ENCODE peak calls at places on chromosomes 16 and 17, in six cellular contexts. One of them, this sample, is unnamed.

GRCh38 chr17:50359005-50359699 is 13.2 kb downstream of the XYLT2 start:
- DNase-seq in fibroblast of the aortic adventitia: peak; percentile 36
- DNase-seq in GM10248: no peak
- DNase-seq in mammary epithelial cell: no peak
- DNase-seq in Calu3: no peak
- DNase-seq in A549: no peak
- DNase-seq in this sample: no peak

GRCh38 chr17:17724307-17724921 is 43.2 kb downstream of the RAI1 start:
- DNase-seq in A549: no peak
- DNase-seq in mammary epithelial cell: no peak
- DNase-seq in fibroblast of the aortic adventitia: peak; percentile 58
- DNase-seq in Calu3: no peak
- DNase-seq in GM10248: peak; percentile 81
- DNase-seq in this sample: no peak

GRCh38 chr17:2393184-2393953 is 7.5 kb downstream of the MNT start:
- DNase-seq in fibroblast of the aortic adventitia: peak; percentile 78
- DNase-seq in mammary epithelial cell: peak; percentile 82
- DNase-seq in GM10248: peak; percentile 91
- DNase-seq in A549: peak; percentile 94
- DNase-seq in Calu3: peak; percentile 82
- DNase-seq in this sample: peak; percentile 50

GRCh38 chr16:67969286-67970039 is 1.0 kb upstream of the SLC12A4 start:
- DNase-seq in Calu3: no peak
- DNase-seq in GM10248: peak; percentile 53
- DNase-seq in A549: no peak
- DNase-seq in mammary epithelial cell: no peak
- DNase-seq in fibroblast of the aortic adventitia: peak; percentile 22
- DNase-seq in this sample: no peak

GRCh38 chr16:8848939-8849391 is 19.8 kb downstream of the CARHSP1 start:
- DNase-seq in Calu3: no peak
- DNase-seq in GM10248: no peak
- DNase-seq in fibroblast of the aortic adventitia: peak; percentile 38
- DNase-seq in A549: no peak
- DNase-seq in mammary epithelial cell: peak; percentile 64
- DNase-seq in this sample: peak; percentile 67

GRCh38 chr16:8581923-8582580 is 8.3 kb downstream of the TMEM114 start:
- DNase-seq in fibroblast of the aortic adventitia: no peak
- DNase-seq in A549: no peak
- DNase-seq in Calu3: no peak
- DNase-seq in mammary epithelial cell: no peak
- DNase-seq in GM10248: no peak
- DNase-seq in this sample: no peak

GRCh38 chr16:48444574-48444973 is 59.4 kb upstream of the SIAH1 start:
- DNase-seq in GM10248: no peak
- DNase-seq in fibroblast of the aortic adventitia: peak; percentile 95
- DNase-seq in Calu3: peak; percentile 41
- DNase-seq in A549: peak; percentile 77
- DNase-seq in mammary epithelial cell: peak; percentile 84
- DNase-seq in this sample: peak; percentile 94

GRCh38 chr16:53041196-53041977 is 11.3 kb downstream of the CHD9NB start:
- DNase-seq in fibroblast of the aortic adventitia: peak; percentile 86
- DNase-seq in GM10248: no peak
- DNase-seq in A549: no peak
- DNase-seq in mammary epithelial cell: peak; percentile 90
- DNase-seq in Calu3: peak; percentile 21
- DNase-seq in this sample: peak; percentile 89

GRCh38 chr17:7001562-7001961 is 5.7 kb downstream of the ALOX12 start:
- DNase-seq in fibroblast of the aortic adventitia: peak; percentile 41
- DNase-seq in mammary epithelial cell: no peak
- DNase-seq in GM10248: no peak
- DNase-seq in Calu3: peak; percentile 24
- DNase-seq in A549: peak; percentile 65
- DNase-seq in this sample: peak; percentile 56

GRCh38 chr17:29070308-29070707 is 27.4 kb downstream of the PIPOX start:
- DNase-seq in Calu3: no peak
- DNase-seq in GM10248: no peak
- DNase-seq in fibroblast of the aortic adventitia: no peak
- DNase-seq in A549: no peak
- DNase-seq in mammary epithelial cell: no peak
- DNase-seq in this sample: no peak

GRCh38 chr17:70365098-70365583 is 195.8 kb downstream of the KCNJ2 start:
- DNase-seq in A549: no peak
- DNase-seq in mammary epithelial cell: peak; percentile 6
- DNase-seq in GM10248: peak; percentile 37
- DNase-seq in fibroblast of the aortic adventitia: peak; percentile 11
- DNase-seq in Calu3: no peak
- DNase-seq in this sample: peak; percentile 13

GRCh38 chr16:19282101-19282500 is 3.4 kb upstream of the CLEC19A start:
- DNase-seq in A549: no peak
- DNase-seq in fibroblast of the aortic adventitia: no peak
- DNase-seq in mammary epithelial cell: no peak
- DNase-seq in Calu3: no peak
- DNase-seq in GM10248: no peak
- DNase-seq in this sample: no peak

GRCh38 chr16:65178151-65178550 is 56.3 kb upstream of the CDH11 start:
- DNase-seq in mammary epithelial cell: no peak
- DNase-seq in GM10248: no peak
- DNase-seq in A549: no peak
- DNase-seq in fibroblast of the aortic adventitia: peak; percentile 35
- DNase-seq in Calu3: no peak
- DNase-seq in this sample: peak; percentile 44

GRCh38 chr16:86611517-86611840 is 33.1 kb downstream of the FOXL1 start:
- DNase-seq in mammary epithelial cell: no peak
- DNase-seq in Calu3: no peak
- DNase-seq in A549: no peak
- DNase-seq in fibroblast of the aortic adventitia: peak; percentile 67
- DNase-seq in GM10248: no peak
- DNase-seq in this sample: no peak

GRCh38 chr16:56013962-56014552 is 138.9 kb upstream of the CES5A start:
- DNase-seq in A549: peak; percentile 36
- DNase-seq in fibroblast of the aortic adventitia: peak; percentile 2
- DNase-seq in mammary epithelial cell: peak; percentile 49
- DNase-seq in GM10248: peak; percentile 17
- DNase-seq in Calu3: peak; percentile 51
- DNase-seq in this sample: peak; percentile 27

GRCh38 chr16:75189638-75190245 is 17.2 kb downstream of the CTRB2 start:
- DNase-seq in mammary epithelial cell: no peak
- DNase-seq in GM10248: no peak
- DNase-seq in A549: no peak
- DNase-seq in fibroblast of the aortic adventitia: no peak
- DNase-seq in Calu3: no peak
- DNase-seq in this sample: no peak

GRCh38 chr17:7562208-7562605 is 488 bp downstream of the SENP3 start:
- DNase-seq in A549: no peak
- DNase-seq in mammary epithelial cell: no peak
- DNase-seq in fibroblast of the aortic adventitia: no peak
- DNase-seq in Calu3: no peak
- DNase-seq in GM10248: peak; percentile 11
- DNase-seq in this sample: no peak

GRCh38 chr16:2808181-2808580 is 8.9 kb upstream of the PRSS21 start:
- DNase-seq in fibroblast of the aortic adventitia: no peak
- DNase-seq in mammary epithelial cell: no peak
- DNase-seq in A549: no peak
- DNase-seq in GM10248: no peak
- DNase-seq in Calu3: no peak
- DNase-seq in this sample: no peak

GRCh38 chr16:85234310-85235235 is 122.3 kb upstream of the CIBAR2 start:
- DNase-seq in A549: peak; percentile 37
- DNase-seq in Calu3: peak; percentile 54
- DNase-seq in GM10248: no peak
- DNase-seq in mammary epithelial cell: no peak
- DNase-seq in fibroblast of the aortic adventitia: peak; percentile 80
- DNase-seq in this sample: no peak
- TF ChIP-seq CTCF in A549: no peak
- TF ChIP-seq CTCF in Calu3: no peak
- TF ChIP-seq CTCF in GM10248: no peak
- TF ChIP-seq CTCF in mammary epithelial cell: no peak
- TF ChIP-seq CTCF in fibroblast of the aortic adventitia: peak; percentile 19
- TF ChIP-seq CTCF in this sample: no peak

GRCh38 chr17:37360632-37361031 is 15.2 kb upstream of the C17orf78 start:
- DNase-seq in A549: peak; percentile 69
- DNase-seq in mammary epithelial cell: peak; percentile 56
- DNase-seq in Calu3: peak; percentile 37
- DNase-seq in fibroblast of the aortic adventitia: peak; percentile 10
- DNase-seq in GM10248: no peak
- DNase-seq in this sample: peak; percentile 94

GRCh38 chr17:37361543-37361942 is 14.2 kb upstream of the C17orf78 start:
- DNase-seq in fibroblast of the aortic adventitia: no peak
- DNase-seq in GM10248: no peak
- DNase-seq in A549: peak; percentile 59
- DNase-seq in mammary epithelial cell: peak; percentile 97
- DNase-seq in Calu3: no peak
- DNase-seq in this sample: peak; percentile 99

GRCh38 chr17:37359682-37360188 is 16.1 kb upstream of the C17orf78 start:
- DNase-seq in Calu3: no peak
- DNase-seq in mammary epithelial cell: no peak
- DNase-seq in A549: no peak
- DNase-seq in GM10248: no peak
- DNase-seq in fibroblast of the aortic adventitia: no peak
- DNase-seq in this sample: peak; percentile 40

GRCh38 chr17:37358098-37358829 is 17.5 kb upstream of the C17orf78 start:
- DNase-seq in fibroblast of the aortic adventitia: peak; percentile 44
- DNase-seq in Calu3: peak; percentile 86
- DNase-seq in GM10248: peak; percentile 62
- DNase-seq in A549: peak; percentile 64
- DNase-seq in mammary epithelial cell: peak; percentile 56
- DNase-seq in this sample: peak; percentile 29

DNA sequence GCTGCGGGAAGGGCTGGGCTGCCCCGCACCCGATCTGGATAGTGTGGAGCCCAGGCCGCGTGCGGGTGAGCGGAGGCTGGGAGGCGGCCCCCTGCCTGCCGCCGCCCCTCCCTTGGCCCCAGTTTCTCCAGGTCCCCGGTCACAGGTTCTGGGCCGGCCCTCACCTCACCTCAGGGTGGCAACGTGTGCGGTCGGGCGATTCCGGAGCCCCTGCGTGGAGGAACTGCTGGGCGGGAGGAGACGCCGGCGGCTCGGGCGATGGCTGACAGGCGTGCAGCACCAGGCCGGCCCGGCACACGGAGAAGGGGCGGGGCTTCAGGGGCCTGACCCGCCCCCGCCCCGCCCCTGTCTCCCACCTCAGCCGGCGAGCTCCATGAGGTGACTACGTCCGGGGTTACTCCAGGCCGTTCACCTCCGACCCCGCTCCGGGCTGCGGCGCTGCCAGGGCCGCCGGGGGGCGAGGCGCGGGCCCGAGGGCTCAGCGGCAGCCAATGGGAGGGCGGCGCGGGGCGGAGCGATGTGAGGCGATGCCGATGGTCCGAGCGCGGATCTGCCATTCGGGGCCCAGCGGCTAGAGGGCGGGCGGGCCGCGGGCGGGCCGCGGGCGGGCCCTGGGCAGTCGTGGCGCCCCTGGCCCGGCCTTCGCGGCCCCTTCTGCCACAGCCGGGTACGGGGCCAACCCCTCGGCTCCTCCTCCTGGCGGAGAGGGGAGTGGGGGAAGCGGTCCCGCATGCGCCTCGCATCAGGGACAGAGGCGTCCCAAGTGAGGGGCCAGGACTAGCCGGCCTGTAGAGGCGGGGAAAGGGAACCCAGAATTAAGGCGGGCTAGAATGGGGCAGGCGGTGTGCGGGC is 16.7 kb upstream of the C17orf78 start:
- DNase-seq in Calu3: peak; percentile 100
- DNase-seq in mammary epithelial cell: peak; percentile 90
- DNase-seq in GM10248: peak; percentile 99
- DNase-seq in A549: peak; percentile 98
- DNase-seq in fibroblast of the aortic adventitia: peak; percentile 91
- DNase-seq in this sample: peak; percentile 77
- TF ChIP-seq CTCF in Calu3: peak; percentile 97
- TF ChIP-seq CTCF in mammary epithelial cell: no peak
- TF ChIP-seq CTCF in GM10248: no peak
- TF ChIP-seq CTCF in A549: peak; percentile 9
- TF ChIP-seq CTCF in fibroblast of the aortic adventitia: no peak
- TF ChIP-seq CTCF in this sample: no peak

DNA sequence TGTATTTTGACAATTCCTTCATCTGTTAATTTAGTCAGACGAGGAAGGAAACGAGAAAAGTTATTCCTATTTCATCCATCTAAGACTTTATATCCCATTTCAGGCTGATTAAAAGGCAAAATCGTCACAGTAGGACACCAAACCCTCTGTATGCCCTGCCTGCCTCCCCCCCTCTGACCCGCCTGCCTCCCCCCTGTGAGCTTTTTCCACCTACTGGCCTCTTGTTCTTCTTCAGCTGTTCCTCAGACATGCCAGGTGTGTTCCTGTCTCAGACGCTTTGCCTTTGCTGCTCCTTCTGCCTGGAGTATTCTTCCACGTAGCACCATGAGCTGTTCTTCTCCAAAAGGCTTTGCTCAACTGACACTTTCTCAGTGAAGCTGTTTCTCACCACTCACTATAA is 723.4 kb downstream of the MAF start:
- DNase-seq in Calu3: no peak
- DNase-seq in A549: no peak
- DNase-seq in GM10248: no peak
- DNase-seq in mammary epithelial cell: no peak
- DNase-seq in fibroblast of the aortic adventitia: no peak
- DNase-seq in this sample: no peak
- TF ChIP-seq CTCF in Calu3: no peak
- TF ChIP-seq CTCF in A549: no peak
- TF ChIP-seq CTCF in GM10248: no peak
- TF ChIP-seq CTCF in mammary epithelial cell: no peak
- TF ChIP-seq CTCF in fibroblast of the aortic adventitia: no peak
- TF ChIP-seq CTCF in this sample: no peak

GRCh38 chr17:57004944-57005579 is 27.1 kb downstream of the SCPEP1 start:
- DNase-seq in A549: peak; percentile 35
- DNase-seq in fibroblast of the aortic adventitia: no peak
- DNase-seq in GM10248: peak; percentile 64
- DNase-seq in mammary epithelial cell: no peak
- DNase-seq in Calu3: peak; percentile 5
- DNase-seq in this sample: no peak
- TF ChIP-seq CTCF in A549: peak; percentile 28
- TF ChIP-seq CTCF in fibroblast of the aortic adventitia: no peak
- TF ChIP-seq CTCF in GM10248: peak; percentile 19
- TF ChIP-seq CTCF in mammary epithelial cell: peak; percentile 36
- TF ChIP-seq CTCF in Calu3: no peak
- TF ChIP-seq CTCF in this sample: peak; percentile 32

GRCh38 chr17:47725446-47726109 is 7.5 kb upstream of the TBX21 start:
- DNase-seq in GM10248: no peak
- DNase-seq in A549: no peak
- DNase-seq in fibroblast of the aortic adventitia: no peak
- DNase-seq in mammary epithelial cell: no peak
- DNase-seq in Calu3: no peak
- DNase-seq in this sample: no peak
- TF ChIP-seq CTCF in GM10248: no peak
- TF ChIP-seq CTCF in A549: no peak
- TF ChIP-seq CTCF in fibroblast of the aortic adventitia: no peak
- TF ChIP-seq CTCF in mammary epithelial cell: no peak
- TF ChIP-seq CTCF in Calu3: no peak
- TF ChIP-seq CTCF in this sample: no peak